ENCODE peak calls at places on chromosomes 11 and 22, in eight cellular contexts. A, V, X, H, W, E, Z and C are unnamed samples.

GRCh38 chr11:29127456-29127855 is 889.4 kb downstream of the KCNA4 start:
- DNase-seq in A (no peak), V (no peak), X (no peak), H (no peak), W (no peak), E (no peak), Z (no peak), C (no peak)

GRCh38 chr11:74683279-74683871 is 47.9 kb downstream of the CHRDL2 start:
- DNase-seq in A (no peak), V (no peak), X (peak), H (peak), W (no peak), E (no peak), Z (peak), C (no peak)

GRCh38 chr11:67117667-67118058 is 1.4 kb upstream of the KDM2A start:
- DNase-seq in A (no peak), V (no peak), X (peak), H (no peak), W (no peak), E (no peak), Z (peak), C (no peak)

GRCh38 chr11:15159085-15159484 is 44.4 kb downstream of the INSC start:
- DNase-seq in A (no peak), V (peak), X (no peak), H (no peak), W (peak), E (peak), Z (no peak), C (no peak)

GRCh38 chr11:61429346-61429690 is 457 bp downstream of the CPSF7 start:
- DNase-seq in A (peak), V (peak), X (no peak), H (peak), W (peak), E (peak), Z (peak), C (no peak)

GRCh38 chr11:5596611-5597201 is at the start of gene TRIM6:
- DNase-seq in A (peak), V (peak), X (no peak), H (peak), W (peak), E (peak), Z (peak), C (no peak)

GRCh38 chr11:57131080-57131790 is 50.5 kb upstream of the LRRC55 start:
- DNase-seq in A (no peak), V (peak), X (no peak), H (no peak), W (peak), E (peak), Z (no peak), C (no peak)

GRCh38 chr11:3130269-3131071 is 34.6 kb downstream of the OSBPL5 start:
- DNase-seq in A (no peak), V (peak), X (peak), H (peak), W (no peak), E (peak), Z (peak), C (no peak)

GRCh38 chr11:62033191-62034044 is 66.0 kb upstream of the FTH1 start:
- DNase-seq in A (no peak), V (peak), X (no peak), H (no peak), W (no peak), E (peak), Z (no peak), C (no peak)

GRCh38 chr11:67281552-67282150 is 7.5 kb upstream of the ANKRD13D start:
- DNase-seq in A (no peak), V (no peak), X (no peak), H (peak), W (no peak), E (no peak), Z (peak), C (no peak)

GRCh38 chr11:70191495-70192140 is 11.5 kb upstream of the FADD start:
- DNase-seq in A (no peak), V (peak), X (no peak), H (no peak), W (peak), E (peak), Z (peak), C (no peak)

GRCh38 chr11:8617063-8617462 is 23.0 kb upstream of the STK33 start:
- DNase-seq in A (no peak), V (no peak), X (no peak), H (no peak), W (no peak), E (no peak), Z (no peak), C (no peak)

GRCh38 chr22:45343143-45343542 is 33.4 kb downstream of the FAM118A start:
- DNase-seq in A (no peak), V (no peak), X (no peak), H (no peak), W (no peak), E (no peak), Z (no peak), C (no peak)

GRCh38 chr11:498297-499181 is 8.5 kb downstream of the RNH1 start:
- DNase-seq in A (no peak), V (no peak), X (no peak), H (peak), W (no peak), E (no peak), Z (peak), C (no peak)

GRCh38 chr11:13336246-13336873 is 58.8 kb downstream of the BMAL1 start:
- DNase-seq in A (no peak), V (no peak), X (no peak), H (no peak), W (no peak), E (peak), Z (peak), C (no peak)

GRCh38 chr11:71539017-71539416 is 1.2 kb downstream of the KRTAP5-8 start:
- DNase-seq in A (no peak), V (no peak), X (no peak), H (no peak), W (no peak), E (no peak), Z (no peak), C (no peak)

GRCh38 chr11:77198440-77198849 is 70.4 kb downstream of the MYO7A start:
- DNase-seq in A (no peak), V (peak), X (no peak), H (peak), W (peak), E (no peak), Z (no peak), C (no peak)
- TF ChIP-seq CTCF in A (peak), V (peak), X (no peak), H (no peak), W (peak), E (peak), Z (no peak), C (peak)

GRCh38 chr11:19345519-19345847 is 104.7 kb upstream of the E2F8 start:
- DNase-seq in A (no peak), V (no peak), X (no peak), H (no peak), W (peak), E (no peak), Z (peak), C (no peak)
- H3K4me3 ChIP-seq in A (no peak), V (no peak), X (peak), H (peak), W (peak), E (no peak), Z (peak), C (peak)

DNA sequence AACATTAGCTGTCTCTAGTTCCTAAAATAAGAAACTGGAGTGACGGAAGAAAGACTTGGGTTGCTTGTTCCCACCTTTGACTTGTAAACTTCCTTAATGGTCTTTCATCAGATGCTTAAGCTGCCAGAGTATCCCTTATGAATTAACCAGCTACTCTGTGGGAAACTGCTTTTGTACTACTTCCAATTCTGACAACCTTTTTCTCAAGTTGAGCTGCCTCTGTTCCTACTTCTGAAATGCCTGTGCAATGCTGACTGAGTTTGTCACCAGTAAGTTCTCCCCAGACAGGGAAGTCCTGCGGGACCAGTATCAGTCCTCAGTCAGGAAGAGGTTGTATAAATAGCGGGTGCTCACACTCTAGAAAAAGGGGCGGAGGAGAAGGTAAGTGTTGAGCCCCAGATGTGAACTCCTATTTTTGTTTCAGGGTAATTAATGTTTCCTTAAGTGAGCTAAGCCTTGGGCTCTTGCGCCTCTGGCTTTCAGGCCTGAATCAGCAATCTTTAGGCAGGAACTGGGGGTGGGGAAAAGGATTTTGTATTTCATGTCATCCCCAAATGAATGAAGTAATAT is 67.2 kb downstream of the CECR2 start:
- DNase-seq in A (no peak), V (no peak), X (no peak), H (no peak), W (peak), E (no peak), Z (no peak), C (no peak)
- TF ChIP-seq CTCF in A (no peak), V (no peak), X (no peak), H (no peak), W (peak), E (no peak), Z (no peak), C (no peak)

GRCh38 chr11:26842458-26842841 is 120.6 kb upstream of the SLC5A12 start:
- DNase-seq in A (no peak), V (peak), X (no peak), H (no peak), W (peak), E (no peak), Z (no peak), C (no peak)

GRCh38 chr11:26842883-26843282 is 121.0 kb upstream of the SLC5A12 start:
- DNase-seq in A (no peak), V (no peak), X (no peak), H (no peak), W (no peak), E (no peak), Z (no peak), C (no peak)

GRCh38 chr11:26839911-26840705 is 118.2 kb upstream of the SLC5A12 start:
- DNase-seq in A (no peak), V (no peak), X (no peak), H (no peak), W (no peak), E (no peak), Z (no peak), C (no peak)

GRCh38 chr11:26843539-26843938 is 121.7 kb upstream of the SLC5A12 start:
- DNase-seq in A (no peak), V (no peak), X (no peak), H (no peak), W (no peak), E (no peak), Z (no peak), C (no peak)

DNA sequence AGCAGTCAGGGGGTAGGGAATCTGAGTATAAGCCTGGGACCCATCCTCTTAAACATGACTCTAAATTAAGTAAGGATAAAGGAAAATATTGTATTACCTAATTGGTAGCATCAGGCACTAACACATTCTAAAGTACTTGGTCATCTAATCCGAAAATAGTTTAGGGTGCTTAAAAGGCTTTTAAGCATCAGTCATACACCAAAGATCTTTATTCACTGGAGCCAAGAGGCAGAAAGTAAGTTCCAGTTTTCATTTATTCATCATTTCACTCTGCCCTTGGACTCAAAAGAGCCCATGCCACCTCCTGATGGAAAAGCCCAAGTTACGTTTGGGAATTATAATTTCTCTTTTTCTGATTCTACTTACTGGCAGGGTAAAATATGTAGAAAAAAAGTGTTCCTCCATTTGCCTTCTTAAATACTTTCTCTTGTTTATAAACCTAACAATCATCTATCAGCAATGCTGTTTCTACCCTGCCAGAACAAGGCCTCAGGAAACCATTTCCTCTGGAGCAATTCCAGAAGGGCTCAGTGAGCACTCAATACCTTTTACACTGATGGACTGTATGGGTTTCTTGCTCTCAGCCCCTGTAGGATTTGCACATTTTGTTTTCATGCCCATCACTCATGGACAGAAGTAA is 120.1 kb upstream of the SLC5A12 start:
- DNase-seq in A (no peak), V (peak), X (no peak), H (no peak), W (peak), E (peak), Z (no peak), C (peak)
- H3K4me3 ChIP-seq in A (no peak), V (no peak), X (no peak), H (no peak), W (no peak), E (no peak), Z (no peak), C (no peak)

GRCh38 chr22:42691440-42691839 is 29.2 kb downstream of the A4GALT start:
- DNase-seq in A (no peak), V (no peak), X (no peak), H (no peak), W (no peak), E (no peak), Z (no peak), C (no peak)
- TF ChIP-seq CTCF in A (no peak), V (no peak), X (no peak), H (no peak), W (no peak), E (no peak), Z (no peak), C (no peak)

GRCh38 chr11:47573321-47573720 is 5.4 kb downstream of the KBTBD4 start:
- DNase-seq in A (no peak), V (no peak), X (no peak), H (no peak), W (no peak), E (no peak), Z (peak), C (no peak)

GRCh38 chr11:47578524-47579460 is at the start of the genes KBTBD4 and NDUFS3:
- DNase-seq in A (peak), V (peak), X (peak), H (peak), W (peak), E (peak), Z (peak), C (peak)

GRCh38 chr11:47571895-47572294 is 6.5 kb downstream of the PTPMT1 start:
- DNase-seq in A (no peak), V (peak), X (no peak), H (no peak), W (no peak), E (peak), Z (no peak), C (peak)

GRCh38 chr11:47572715-47573255 is 6.0 kb downstream of the KBTBD4 start:
- DNase-seq in A (no peak), V (no peak), X (no peak), H (no peak), W (no peak), E (no peak), Z (peak), C (no peak)

DNA sequence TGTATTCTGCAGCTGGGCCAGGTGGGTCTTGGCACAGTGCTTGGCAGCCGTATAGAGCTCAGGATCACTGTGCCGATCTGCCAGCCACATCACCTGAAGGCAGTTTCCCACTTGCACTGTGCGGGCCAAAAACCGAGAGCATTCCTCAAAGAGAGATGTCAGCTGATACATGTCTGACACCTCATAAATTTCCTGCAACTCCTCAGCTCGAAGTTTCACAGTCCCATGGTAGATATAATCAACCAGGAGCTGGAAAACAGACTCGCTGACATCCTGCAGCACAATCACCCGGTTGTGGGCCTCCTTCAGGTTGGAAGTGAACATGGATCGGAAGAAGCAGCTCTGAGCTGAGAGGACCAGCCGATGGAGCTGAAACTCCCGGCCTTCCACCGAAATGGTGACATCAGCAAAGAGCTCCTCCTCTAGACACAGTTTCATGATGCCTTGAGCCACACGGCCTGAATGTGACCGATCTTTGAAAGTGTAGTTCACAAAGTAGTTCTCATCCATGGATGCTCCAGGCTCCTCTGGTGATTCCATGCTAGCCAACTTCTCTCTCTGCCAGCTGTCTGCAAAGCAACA is 1.2 kb downstream of the KBTBD4 start:
- DNase-seq in A (no peak), V (no peak), X (no peak), H (no peak), W (no peak), E (peak), Z (peak), C (no peak)
- H3K4me3 ChIP-seq in A (no peak), V (no peak), X (peak), H (peak), W (peak), E (peak), Z (peak), C (peak)

DNA sequence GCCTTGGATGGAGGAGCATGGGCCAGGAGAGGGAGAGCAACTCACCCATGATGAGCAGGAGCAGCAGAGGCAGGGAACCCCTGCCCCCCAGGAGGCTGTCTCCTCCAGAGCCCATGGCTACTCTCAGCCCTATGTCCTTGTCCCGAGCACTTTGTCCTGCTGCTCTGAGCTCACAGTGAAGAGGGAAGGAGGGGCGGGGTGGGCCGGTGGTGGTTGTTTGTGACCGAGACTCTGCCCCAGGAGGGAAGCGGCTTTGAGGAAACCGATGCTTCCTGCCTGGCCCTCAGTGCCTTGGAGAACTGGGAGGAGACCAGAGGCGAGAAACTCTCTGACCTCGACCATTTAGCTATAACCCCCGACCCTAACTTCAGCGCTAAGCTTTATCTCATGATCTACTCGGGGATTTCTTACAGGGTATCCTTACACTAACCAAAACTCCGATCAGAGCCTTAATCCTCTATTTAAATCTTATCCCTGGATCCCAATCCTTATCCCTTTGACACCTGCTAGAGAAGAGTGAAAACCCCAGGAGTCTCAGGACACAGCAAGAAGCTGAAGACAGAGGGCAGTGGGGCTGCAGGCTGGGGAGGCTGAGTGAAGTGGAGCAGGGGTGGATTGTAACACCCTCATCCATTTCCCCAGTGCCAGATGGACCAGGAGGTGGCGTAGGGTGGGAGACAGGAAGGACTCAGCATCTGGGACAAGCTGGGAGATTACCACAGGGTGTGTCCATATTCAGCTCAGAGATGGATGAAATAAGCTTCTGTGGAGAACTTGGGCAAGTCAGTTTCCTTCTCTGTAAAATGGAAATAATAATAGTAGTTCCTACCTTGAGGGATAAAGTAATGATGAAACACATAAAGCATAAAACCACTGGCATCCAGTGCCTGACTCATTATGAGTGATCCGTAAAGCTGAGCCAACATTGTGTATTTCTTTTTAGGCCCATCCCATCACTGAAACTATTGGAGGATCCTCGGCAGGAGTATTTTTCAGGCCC is at the start of gene ROBO4:
- DNase-seq in A (no peak), V (peak), X (no peak), H (no peak), W (peak), E (peak), Z (peak), C (peak)
- TF ChIP-seq CTCF in A (no peak), V (no peak), X (no peak), H (peak), W (peak), E (peak), Z (no peak), C (no peak)